ENCODE peak calls at places on chromosome 6, in six cellular contexts. B, M, Z, L, S and A are unnamed samples.

GRCh38 chr6:108847738-108848115 is 495 bp upstream of the ARMC2 start:
- DNase-seq in S (no peak), L (no peak), M (no peak), Z (no peak), B (no peak), A (no peak)

GRCh38 chr6:121143476-121143875 is 190.8 kb downstream of the TBC1D32 start:
- DNase-seq in Z (no peak), B (no peak), M (no peak), L (peak), S (peak), A (no peak)

GRCh38 chr6:134373282-134373922 is 55.5 kb upstream of the SGK1 start:
- DNase-seq in S (peak), B (peak), Z (peak), M (no peak), L (peak), A (peak)

GRCh38 chr6:21001736-21002135 is 467.5 kb downstream of the CDKAL1 start:
- DNase-seq in Z (no peak), M (no peak), L (peak), B (no peak), S (peak), A (peak)

GRCh38 chr6:39003072-39003471 is 45.5 kb upstream of the GLP1R start:
- DNase-seq in M (no peak), S (no peak), L (no peak), Z (peak), B (no peak), A (no peak)

GRCh38 chr6:151719070-151719469 is 88.4 kb upstream of the ESR1 start:
- DNase-seq in Z (no peak), S (no peak), M (no peak), L (no peak), B (no peak), A (no peak)

GRCh38 chr6:3001773-3002293 is 2.1 kb downstream of the NQO2 start:
- DNase-seq in S (peak), M (no peak), L (peak), Z (peak), B (no peak), A (peak)

GRCh38 chr6:32973144-32973854 is 4.9 kb downstream of the BRD2 start:
- DNase-seq in M (no peak), B (no peak), Z (peak), L (no peak), S (peak), A (peak)

GRCh38 chr6:158654960-158655485 is 5.2 kb downstream of the SYTL3 start:
- DNase-seq in S (peak), M (no peak), L (peak), B (no peak), Z (peak), A (peak)

GRCh38 chr6:2909718-2910117 is 6.6 kb upstream of the SERPINB9 start:
- DNase-seq in B (no peak), L (peak), S (no peak), M (no peak), Z (peak), A (peak)

GRCh38 chr6:16420715-16421461 is 182.5 kb downstream of the GMPR start:
- DNase-seq in Z (peak), S (peak), M (no peak), L (peak), B (no peak), A (peak)

DNA sequence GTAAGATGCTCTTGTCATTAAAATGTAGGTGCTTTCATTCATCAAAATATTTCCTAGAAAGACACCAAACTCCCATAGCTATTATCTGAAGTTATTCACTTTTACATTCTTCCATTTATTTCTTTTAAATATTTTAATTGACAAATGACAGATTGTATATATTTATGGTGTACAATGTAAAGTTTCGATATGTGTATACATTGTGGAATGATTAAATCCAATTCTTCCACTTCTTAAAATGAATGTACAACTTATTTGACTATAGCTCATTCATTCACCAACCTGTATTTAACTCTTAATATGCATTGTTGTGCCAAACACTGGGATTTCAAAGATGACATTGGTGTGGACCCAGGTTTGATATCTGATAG is 41.0 kb downstream of the CCN2 start:
- DNase-seq in S (no peak), B (no peak), L (no peak), M (no peak), Z (no peak), A (no peak)
- TF ChIP-seq CTCF in S (no peak), B (no peak), L (no peak), M (peak), Z (no peak), A (no peak)

GRCh38 chr6:116253505-116254296 is at the start of gene TSPYL4:
- DNase-seq in B (peak), S (peak), M (peak), Z (peak), L (peak), A (peak)
- H3K4me3 ChIP-seq in B (peak), S (peak), M (peak), Z (peak), L (peak), A (peak)

GRCh38 chr6:26421259-26422144 is 18.8 kb upstream of the BTN3A3 start:
- DNase-seq in L (peak), Z (peak), B (peak), M (peak), S (peak), A (peak)

GRCh38 chr6:26415791-26416190 is 13.7 kb downstream of the BTN3A1 start:
- DNase-seq in L (no peak), S (no peak), B (no peak), M (no peak), Z (no peak), A (no peak)

GRCh38 chr6:26416288-26416687 is 14.2 kb downstream of the BTN3A1 start:
- DNase-seq in Z (no peak), M (no peak), S (no peak), B (no peak), L (no peak), A (no peak)

GRCh38 chr6:26422329-26422728 is 18.0 kb upstream of the BTN3A3 start:
- DNase-seq in L (no peak), B (no peak), S (no peak), M (no peak), Z (no peak), A (no peak)

GRCh38 chr6:26420607-26421235 is 18.6 kb downstream of the BTN3A1 start:
- DNase-seq in S (peak), M (no peak), B (no peak), Z (peak), L (peak), A (peak)
- TF ChIP-seq CTCF in S (peak), M (peak), B (peak), Z (peak), L (peak), A (peak)

GRCh38 chr6:36132221-36132895 is 2.0 kb downstream of the MAPK13 start:
- DNase-seq in Z (no peak), S (no peak), B (no peak), L (no peak), M (no peak), A (no peak)

GRCh38 chr6:36133148-36133547 is 2.8 kb downstream of the MAPK13 start:
- DNase-seq in Z (no peak), B (no peak), L (no peak), S (no peak), M (no peak), A (no peak)

GRCh38 chr6:36129889-36130671 is at the start of gene MAPK13:
- DNase-seq in M (no peak), L (no peak), Z (no peak), S (no peak), B (no peak), A (peak)

GRCh38 chr6:36130672-36131516 is 581 bp downstream of the MAPK13 start:
- DNase-seq in Z (no peak), S (no peak), M (peak), B (no peak), L (no peak), A (peak)

GRCh38 chr6:36131517-36132220 is 1.4 kb downstream of the MAPK13 start:
- DNase-seq in L (peak), M (no peak), B (no peak), S (peak), Z (no peak), A (peak)
- H3K4me3 ChIP-seq in L (no peak), M (no peak), B (peak), S (no peak), Z (no peak), A (peak)

DNA sequence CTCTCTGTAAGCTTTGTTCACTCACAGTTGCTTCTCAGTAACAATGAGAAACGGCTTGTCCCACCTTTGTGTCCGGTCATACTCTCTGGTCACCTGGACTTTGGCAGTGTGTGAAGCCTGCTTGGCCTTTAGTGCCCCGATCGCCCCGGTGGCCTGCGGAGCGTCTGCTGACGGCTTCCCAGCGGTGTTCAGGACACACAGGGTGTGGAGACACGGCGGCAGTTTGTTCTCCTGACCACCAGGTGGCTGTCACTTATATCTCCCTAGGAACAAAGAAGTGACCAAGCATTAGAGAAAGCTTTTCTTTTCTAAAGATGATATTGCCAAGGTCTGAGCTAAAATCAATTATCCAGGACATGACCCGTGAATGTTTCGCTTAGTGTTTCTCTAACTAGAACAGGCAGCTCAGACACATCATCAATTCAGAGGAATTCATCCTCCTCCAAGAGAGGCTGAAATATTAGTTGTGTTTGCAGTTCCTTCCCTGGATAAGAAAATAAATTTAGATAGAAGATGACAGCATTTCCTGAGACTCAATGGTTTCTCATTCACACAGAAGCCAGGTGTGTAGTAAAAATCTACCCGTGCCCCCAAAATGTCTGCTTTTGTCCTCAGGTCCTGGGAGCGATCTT is 167.4 kb upstream of the THBS2 start:
- DNase-seq in L (no peak), M (no peak), Z (peak), S (no peak), B (no peak), A (no peak)
- TF ChIP-seq CTCF in L (peak), M (peak), Z (peak), S (peak), B (no peak), A (peak)